ENCODE peak calls at places on chromosomes 2 and 18, in six cellular contexts. One of them, this sample, is unnamed.

GRCh38 chr2:151946856-151947523 is 118.8 kb upstream of the ARL5A start:
- DNase-seq in heart right ventricle: peak
- DNase-seq in EL: peak
- DNase-seq in amygdala: peak
- DNase-seq in stimulated activated naive CD8-positive, alpha-beta T cell treated with anti-CD3 and anti-CD28 coated beads, Interleukin-15, Interleukin-2, amounts not matched to agents 100 U/mL and 50 U/mL, for 24 hours: peak
- DNase-seq in stimulated activated CD8-positive, alpha-beta memory T cell treated with anti-CD3 and anti-CD28 coated beads, Interleukin-4, amount 100 ng/mL, for 1 hour: no peak
- DNase-seq in this sample: no peak

GRCh38 chr2:9099341-9099751 is 95.9 kb upstream of the MBOAT2 start:
- DNase-seq in heart right ventricle: no peak
- DNase-seq in EL: no peak
- DNase-seq in stimulated activated CD8-positive, alpha-beta memory T cell treated with anti-CD3 and anti-CD28 coated beads, Interleukin-4, amount 100 ng/mL, for 1 hour: no peak
- DNase-seq in stimulated activated naive CD8-positive, alpha-beta T cell treated with anti-CD3 and anti-CD28 coated beads, Interleukin-15, Interleukin-2, amounts not matched to agents 100 U/mL and 50 U/mL, for 24 hours: no peak
- DNase-seq in amygdala: no peak
- DNase-seq in this sample: no peak

GRCh38 chr2:28253543-28253942 is 139.1 kb upstream of the FOSL2 start:
- DNase-seq in stimulated activated CD8-positive, alpha-beta memory T cell treated with anti-CD3 and anti-CD28 coated beads, Interleukin-4, amount 100 ng/mL, for 1 hour: no peak
- DNase-seq in amygdala: no peak
- DNase-seq in EL: no peak
- DNase-seq in heart right ventricle: no peak
- DNase-seq in stimulated activated naive CD8-positive, alpha-beta T cell treated with anti-CD3 and anti-CD28 coated beads, Interleukin-15, Interleukin-2, amounts not matched to agents 100 U/mL and 50 U/mL, for 24 hours: no peak
- DNase-seq in this sample: no peak

GRCh38 chr2:101406867-101407266 is 19.6 kb upstream of the CREG2 start:
- DNase-seq in stimulated activated naive CD8-positive, alpha-beta T cell treated with anti-CD3 and anti-CD28 coated beads, Interleukin-15, Interleukin-2, amounts not matched to agents 100 U/mL and 50 U/mL, for 24 hours: no peak
- DNase-seq in heart right ventricle: no peak
- DNase-seq in EL: peak
- DNase-seq in amygdala: no peak
- DNase-seq in stimulated activated CD8-positive, alpha-beta memory T cell treated with anti-CD3 and anti-CD28 coated beads, Interleukin-4, amount 100 ng/mL, for 1 hour: no peak
- DNase-seq in this sample: no peak

GRCh38 chr2:231370749-231371429 is 24.6 kb upstream of the B3GNT7 start:
- DNase-seq in stimulated activated CD8-positive, alpha-beta memory T cell treated with anti-CD3 and anti-CD28 coated beads, Interleukin-4, amount 100 ng/mL, for 1 hour: no peak
- DNase-seq in stimulated activated naive CD8-positive, alpha-beta T cell treated with anti-CD3 and anti-CD28 coated beads, Interleukin-15, Interleukin-2, amounts not matched to agents 100 U/mL and 50 U/mL, for 24 hours: no peak
- DNase-seq in amygdala: no peak
- DNase-seq in EL: no peak
- DNase-seq in heart right ventricle: no peak
- DNase-seq in this sample: no peak

GRCh38 chr2:197269815-197270214 is 40.8 kb downstream of the ANKRD44 start:
- DNase-seq in stimulated activated CD8-positive, alpha-beta memory T cell treated with anti-CD3 and anti-CD28 coated beads, Interleukin-4, amount 100 ng/mL, for 1 hour: no peak
- DNase-seq in EL: no peak
- DNase-seq in stimulated activated naive CD8-positive, alpha-beta T cell treated with anti-CD3 and anti-CD28 coated beads, Interleukin-15, Interleukin-2, amounts not matched to agents 100 U/mL and 50 U/mL, for 24 hours: no peak
- DNase-seq in heart right ventricle: no peak
- DNase-seq in amygdala: no peak
- DNase-seq in this sample: no peak

GRCh38 chr2:64654993-64655666 is 1.4 kb upstream of the SERTAD2 start:
- DNase-seq in stimulated activated CD8-positive, alpha-beta memory T cell treated with anti-CD3 and anti-CD28 coated beads, Interleukin-4, amount 100 ng/mL, for 1 hour: no peak
- DNase-seq in amygdala: no peak
- DNase-seq in heart right ventricle: no peak
- DNase-seq in EL: peak
- DNase-seq in stimulated activated naive CD8-positive, alpha-beta T cell treated with anti-CD3 and anti-CD28 coated beads, Interleukin-15, Interleukin-2, amounts not matched to agents 100 U/mL and 50 U/mL, for 24 hours: peak
- DNase-seq in this sample: no peak

GRCh38 chr2:36362291-36362690 is 6.7 kb downstream of the CRIM1 start:
- DNase-seq in stimulated activated CD8-positive, alpha-beta memory T cell treated with anti-CD3 and anti-CD28 coated beads, Interleukin-4, amount 100 ng/mL, for 1 hour: no peak
- DNase-seq in EL: peak
- DNase-seq in stimulated activated naive CD8-positive, alpha-beta T cell treated with anti-CD3 and anti-CD28 coated beads, Interleukin-15, Interleukin-2, amounts not matched to agents 100 U/mL and 50 U/mL, for 24 hours: no peak
- DNase-seq in amygdala: no peak
- DNase-seq in heart right ventricle: no peak
- DNase-seq in this sample: no peak

GRCh38 chr2:43421194-43421593 is 174.6 kb downstream of the THADA start:
- DNase-seq in EL: no peak
- DNase-seq in stimulated activated naive CD8-positive, alpha-beta T cell treated with anti-CD3 and anti-CD28 coated beads, Interleukin-15, Interleukin-2, amounts not matched to agents 100 U/mL and 50 U/mL, for 24 hours: no peak
- DNase-seq in amygdala: no peak
- DNase-seq in stimulated activated CD8-positive, alpha-beta memory T cell treated with anti-CD3 and anti-CD28 coated beads, Interleukin-4, amount 100 ng/mL, for 1 hour: no peak
- DNase-seq in heart right ventricle: no peak
- DNase-seq in this sample: no peak

GRCh38 chr2:17441790-17442189 is 76.5 kb downstream of the RAD51AP2 start:
- DNase-seq in EL: no peak
- DNase-seq in stimulated activated CD8-positive, alpha-beta memory T cell treated with anti-CD3 and anti-CD28 coated beads, Interleukin-4, amount 100 ng/mL, for 1 hour: no peak
- DNase-seq in stimulated activated naive CD8-positive, alpha-beta T cell treated with anti-CD3 and anti-CD28 coated beads, Interleukin-15, Interleukin-2, amounts not matched to agents 100 U/mL and 50 U/mL, for 24 hours: no peak
- DNase-seq in amygdala: no peak
- DNase-seq in heart right ventricle: no peak
- DNase-seq in this sample: no peak

GRCh38 chr2:209368924-209369323 is 54.9 kb upstream of the MAP2 start:
- DNase-seq in amygdala: no peak
- DNase-seq in stimulated activated CD8-positive, alpha-beta memory T cell treated with anti-CD3 and anti-CD28 coated beads, Interleukin-4, amount 100 ng/mL, for 1 hour: no peak
- DNase-seq in stimulated activated naive CD8-positive, alpha-beta T cell treated with anti-CD3 and anti-CD28 coated beads, Interleukin-15, Interleukin-2, amounts not matched to agents 100 U/mL and 50 U/mL, for 24 hours: no peak
- DNase-seq in EL: peak
- DNase-seq in heart right ventricle: peak
- DNase-seq in this sample: no peak

GRCh38 chr2:189613077-189613636 is 32.6 kb upstream of the SLC40A1 start:
- DNase-seq in EL: peak
- DNase-seq in stimulated activated naive CD8-positive, alpha-beta T cell treated with anti-CD3 and anti-CD28 coated beads, Interleukin-15, Interleukin-2, amounts not matched to agents 100 U/mL and 50 U/mL, for 24 hours: no peak
- DNase-seq in heart right ventricle: peak
- DNase-seq in stimulated activated CD8-positive, alpha-beta memory T cell treated with anti-CD3 and anti-CD28 coated beads, Interleukin-4, amount 100 ng/mL, for 1 hour: no peak
- DNase-seq in amygdala: no peak
- DNase-seq in this sample: no peak

GRCh38 chr18:62634471-62634870 is 80.9 kb upstream of the PHLPP1 start:
- DNase-seq in stimulated activated naive CD8-positive, alpha-beta T cell treated with anti-CD3 and anti-CD28 coated beads, Interleukin-15, Interleukin-2, amounts not matched to agents 100 U/mL and 50 U/mL, for 24 hours: no peak
- DNase-seq in heart right ventricle: no peak
- DNase-seq in amygdala: no peak
- DNase-seq in stimulated activated CD8-positive, alpha-beta memory T cell treated with anti-CD3 and anti-CD28 coated beads, Interleukin-4, amount 100 ng/mL, for 1 hour: no peak
- DNase-seq in EL: peak
- DNase-seq in this sample: no peak

This sample was measured in NCI-H187 treated with DMSO at 0.1 percent for 48 hours.